ENCODE peak calls at places on chromosomes 12 and 14, in eight cellular contexts. One of them, this sample, is unnamed. For H3K4me1, the result is how much of the 10 kb centered on the place peaks cover.

GRCh38 chr14:37620856-37621255 is 25.4 kb downstream of the TTC6 start:
- DNase-seq in neural progenitor cell: no peak
- DNase-seq in endothelial cell of umbilical vein: no peak
- DNase-seq in HCT116: no peak
- DNase-seq in astrocyte: no peak
- DNase-seq in DND-41: no peak
- DNase-seq in fibroblast of lung: no peak
- DNase-seq in mammary epithelial cell: no peak
- DNase-seq in this sample: peak

GRCh38 chr12:132614029-132614428 is 3.6 kb upstream of the LRCOL1 start:
- DNase-seq in astrocyte: no peak
- DNase-seq in HCT116: no peak
- DNase-seq in neural progenitor cell: no peak
- DNase-seq in mammary epithelial cell: no peak
- DNase-seq in fibroblast of lung: no peak
- DNase-seq in DND-41: no peak
- DNase-seq in endothelial cell of umbilical vein: no peak
- DNase-seq in this sample: no peak

GRCh38 chr14:75720828-75721227 is 59.8 kb downstream of the TTLL5 start:
- DNase-seq in neural progenitor cell: no peak
- DNase-seq in fibroblast of lung: peak
- DNase-seq in DND-41: no peak
- DNase-seq in mammary epithelial cell: peak
- DNase-seq in endothelial cell of umbilical vein: peak
- DNase-seq in astrocyte: peak
- DNase-seq in HCT116: no peak
- DNase-seq in this sample: no peak

GRCh38 chr14:49879683-49880204 is 13.1 kb upstream of the ARF6 start:
- DNase-seq in DND-41: peak
- DNase-seq in mammary epithelial cell: peak
- DNase-seq in neural progenitor cell: peak
- DNase-seq in astrocyte: peak
- DNase-seq in fibroblast of lung: peak
- DNase-seq in HCT116: peak
- DNase-seq in endothelial cell of umbilical vein: peak
- DNase-seq in this sample: peak

GRCh38 chr14:38285962-38286361 is 30.1 kb upstream of the CLEC14A start:
- DNase-seq in astrocyte: peak
- DNase-seq in HCT116: no peak
- DNase-seq in fibroblast of lung: peak
- DNase-seq in neural progenitor cell: no peak
- DNase-seq in mammary epithelial cell: no peak
- DNase-seq in endothelial cell of umbilical vein: peak
- DNase-seq in DND-41: no peak
- DNase-seq in this sample: no peak

GRCh38 chr12:105840384-105840783 is 298.4 kb downstream of the NUAK1 start:
- DNase-seq in mammary epithelial cell: no peak
- DNase-seq in endothelial cell of umbilical vein: no peak
- DNase-seq in HCT116: no peak
- DNase-seq in neural progenitor cell: no peak
- DNase-seq in fibroblast of lung: no peak
- DNase-seq in astrocyte: no peak
- DNase-seq in DND-41: no peak
- DNase-seq in this sample: no peak

GRCh38 chr14:54818201-54819133 is 84.2 kb downstream of the GCH1 start:
- DNase-seq in DND-41: no peak
- DNase-seq in fibroblast of lung: peak
- DNase-seq in neural progenitor cell: peak
- DNase-seq in astrocyte: peak
- DNase-seq in HCT116: no peak
- DNase-seq in mammary epithelial cell: no peak
- DNase-seq in endothelial cell of umbilical vein: peak
- DNase-seq in this sample: peak

GRCh38 chr14:27315477-27315876 is 717.6 kb upstream of the NOVA1 start:
- DNase-seq in astrocyte: no peak
- DNase-seq in DND-41: no peak
- DNase-seq in neural progenitor cell: no peak
- DNase-seq in mammary epithelial cell: no peak
- DNase-seq in fibroblast of lung: no peak
- DNase-seq in HCT116: no peak
- DNase-seq in endothelial cell of umbilical vein: no peak
- DNase-seq in this sample: no peak

GRCh38 chr14:67317822-67318221 is 41.8 kb downstream of the ATP6V1D start:
- DNase-seq in HCT116: no peak
- DNase-seq in endothelial cell of umbilical vein: no peak
- DNase-seq in mammary epithelial cell: no peak
- DNase-seq in neural progenitor cell: no peak
- DNase-seq in fibroblast of lung: no peak
- DNase-seq in DND-41: no peak
- DNase-seq in astrocyte: no peak
- DNase-seq in this sample: peak

GRCh38 chr12:104951759-104952509 is 6.2 kb downstream of the SLC41A2 start:
- DNase-seq in endothelial cell of umbilical vein: no peak
- DNase-seq in fibroblast of lung: peak
- DNase-seq in HCT116: no peak
- DNase-seq in mammary epithelial cell: no peak
- DNase-seq in neural progenitor cell: no peak
- DNase-seq in DND-41: no peak
- DNase-seq in astrocyte: peak
- DNase-seq in this sample: peak

GRCh38 chr12:55673638-55674037 is 34.1 kb downstream of the ITGA7 start:
- DNase-seq in mammary epithelial cell: no peak
- DNase-seq in fibroblast of lung: no peak
- DNase-seq in DND-41: no peak
- DNase-seq in endothelial cell of umbilical vein: no peak
- DNase-seq in neural progenitor cell: no peak
- DNase-seq in HCT116: no peak
- DNase-seq in astrocyte: no peak
- DNase-seq in this sample: no peak

GRCh38 chr12:55679691-55680090 is 28.0 kb downstream of the ITGA7 start:
- DNase-seq in astrocyte: no peak
- DNase-seq in DND-41: no peak
- DNase-seq in fibroblast of lung: no peak
- DNase-seq in HCT116: no peak
- DNase-seq in neural progenitor cell: no peak
- DNase-seq in endothelial cell of umbilical vein: no peak
- DNase-seq in mammary epithelial cell: no peak
- DNase-seq in this sample: no peak

GRCh38 chr12:55676707-55677106 is 31.0 kb downstream of the ITGA7 start:
- DNase-seq in DND-41: no peak
- DNase-seq in mammary epithelial cell: no peak
- DNase-seq in HCT116: no peak
- DNase-seq in astrocyte: no peak
- DNase-seq in endothelial cell of umbilical vein: no peak
- DNase-seq in neural progenitor cell: no peak
- DNase-seq in fibroblast of lung: no peak
- DNase-seq in this sample: no peak

GRCh38 chr12:55671746-55672145 is 35.1 kb downstream of the OR10P1 start:
- DNase-seq in astrocyte: no peak
- DNase-seq in mammary epithelial cell: no peak
- DNase-seq in DND-41: no peak
- DNase-seq in HCT116: no peak
- DNase-seq in endothelial cell of umbilical vein: no peak
- DNase-seq in fibroblast of lung: no peak
- DNase-seq in neural progenitor cell: no peak
- DNase-seq in this sample: no peak

GRCh38 chr12:55675671-55676070 is 32.0 kb downstream of the ITGA7 start:
- DNase-seq in fibroblast of lung: no peak
- DNase-seq in DND-41: no peak
- DNase-seq in HCT116: no peak
- DNase-seq in endothelial cell of umbilical vein: no peak
- DNase-seq in mammary epithelial cell: no peak
- DNase-seq in neural progenitor cell: no peak
- DNase-seq in astrocyte: no peak
- DNase-seq in this sample: no peak
- H3K4me1 ChIP-seq in fibroblast of lung: under half
- H3K4me1 ChIP-seq in DND-41: under half
- H3K4me1 ChIP-seq in HCT116: under half
- H3K4me1 ChIP-seq in endothelial cell of umbilical vein: under half
- H3K4me1 ChIP-seq in mammary epithelial cell: under half
- H3K4me1 ChIP-seq in neural progenitor cell: under half
- H3K4me1 ChIP-seq in astrocyte: under half
- H3K4me1 ChIP-seq in this sample: under half

GRCh38 chr12:64521838-64522237 is 69.9 kb downstream of the TBK1 start:
- DNase-seq in fibroblast of lung: no peak
- DNase-seq in HCT116: no peak
- DNase-seq in astrocyte: no peak
- DNase-seq in neural progenitor cell: no peak
- DNase-seq in endothelial cell of umbilical vein: no peak
- DNase-seq in mammary epithelial cell: no peak
- DNase-seq in DND-41: no peak
- DNase-seq in this sample: no peak
- H3K9ac ChIP-seq in fibroblast of lung: no peak
- H3K9ac ChIP-seq in HCT116: no peak
- H3K9ac ChIP-seq in astrocyte: no peak
- H3K9ac ChIP-seq in neural progenitor cell: no peak
- H3K9ac ChIP-seq in endothelial cell of umbilical vein: no peak
- H3K9ac ChIP-seq in mammary epithelial cell: no peak
- H3K9ac ChIP-seq in DND-41: peak
- H3K9ac ChIP-seq in this sample: no peak

DNA sequence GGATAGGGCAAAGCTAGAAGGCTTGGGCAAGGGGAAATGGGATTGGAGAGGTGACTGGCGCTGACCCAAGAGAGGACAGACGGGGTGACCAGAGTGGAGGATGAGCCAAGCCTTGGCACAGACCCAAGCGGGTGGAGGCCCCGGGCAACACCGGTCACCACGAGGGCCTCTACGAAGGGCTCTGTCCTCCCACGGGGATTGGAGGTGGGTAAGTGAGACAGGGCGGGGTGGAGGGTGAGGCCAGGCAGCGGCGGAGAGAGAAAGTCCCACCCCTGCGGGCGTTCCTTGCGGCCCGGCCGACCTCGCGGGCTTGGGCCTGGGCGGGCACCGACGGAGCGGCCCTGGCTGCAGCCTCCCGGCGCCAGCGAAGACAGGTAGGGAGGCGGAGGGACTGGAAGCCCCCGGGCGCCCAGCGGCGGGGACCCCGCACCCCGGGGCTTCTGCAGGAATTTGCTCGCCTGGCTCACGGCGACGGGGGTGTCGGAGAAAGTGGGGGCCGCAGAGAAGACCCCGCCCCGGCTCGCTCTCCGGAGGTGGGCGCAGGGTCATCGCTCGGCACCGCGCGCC is at the start of gene PAPLN:
- DNase-seq in neural progenitor cell: peak
- DNase-seq in fibroblast of lung: peak
- DNase-seq in astrocyte: no peak
- DNase-seq in endothelial cell of umbilical vein: no peak
- DNase-seq in mammary epithelial cell: peak
- DNase-seq in DND-41: no peak
- DNase-seq in HCT116: peak
- DNase-seq in this sample: peak
- TF ChIP-seq EZH2 in neural progenitor cell: no peak
- TF ChIP-seq EZH2 in fibroblast of lung: peak
- TF ChIP-seq EZH2 in astrocyte: peak
- TF ChIP-seq EZH2 in endothelial cell of umbilical vein: peak
- TF ChIP-seq EZH2 in mammary epithelial cell: peak
- TF ChIP-seq EZH2 in DND-41: no peak
- TF ChIP-seq EZH2 in HCT116: no peak
- TF ChIP-seq EZH2 in this sample: no peak

GRCh38 chr12:116045158-116045557 is 232.3 kb downstream of the MED13L start:
- DNase-seq in DND-41: no peak
- DNase-seq in neural progenitor cell: peak
- DNase-seq in HCT116: no peak
- DNase-seq in mammary epithelial cell: no peak
- DNase-seq in astrocyte: no peak
- DNase-seq in endothelial cell of umbilical vein: no peak
- DNase-seq in fibroblast of lung: no peak
- DNase-seq in this sample: no peak

GRCh38 chr12:116044181-116044580 is 233.3 kb downstream of the MED13L start:
- DNase-seq in HCT116: no peak
- DNase-seq in DND-41: no peak
- DNase-seq in endothelial cell of umbilical vein: peak
- DNase-seq in astrocyte: peak
- DNase-seq in fibroblast of lung: peak
- DNase-seq in mammary epithelial cell: no peak
- DNase-seq in neural progenitor cell: no peak
- DNase-seq in this sample: no peak

GRCh38 chr12:116050266-116050665 is 227.2 kb downstream of the MED13L start:
- DNase-seq in HCT116: no peak
- DNase-seq in fibroblast of lung: no peak
- DNase-seq in mammary epithelial cell: no peak
- DNase-seq in DND-41: no peak
- DNase-seq in neural progenitor cell: no peak
- DNase-seq in astrocyte: no peak
- DNase-seq in endothelial cell of umbilical vein: no peak
- DNase-seq in this sample: no peak

GRCh38 chr12:116046039-116046438 is 231.5 kb downstream of the MED13L start:
- DNase-seq in fibroblast of lung: no peak
- DNase-seq in DND-41: no peak
- DNase-seq in endothelial cell of umbilical vein: no peak
- DNase-seq in mammary epithelial cell: no peak
- DNase-seq in HCT116: no peak
- DNase-seq in astrocyte: no peak
- DNase-seq in neural progenitor cell: no peak
- DNase-seq in this sample: no peak

GRCh38 chr12:116048886-116049285 is 228.6 kb downstream of the MED13L start:
- DNase-seq in DND-41: no peak
- DNase-seq in neural progenitor cell: no peak
- DNase-seq in mammary epithelial cell: no peak
- DNase-seq in HCT116: no peak
- DNase-seq in astrocyte: no peak
- DNase-seq in fibroblast of lung: peak
- DNase-seq in endothelial cell of umbilical vein: peak
- DNase-seq in this sample: no peak
- H3K4me1 ChIP-seq in DND-41: under half
- H3K4me1 ChIP-seq in neural progenitor cell: under half
- H3K4me1 ChIP-seq in mammary epithelial cell: under half
- H3K4me1 ChIP-seq in HCT116: under half
- H3K4me1 ChIP-seq in astrocyte: under half
- H3K4me1 ChIP-seq in fibroblast of lung: under half
- H3K4me1 ChIP-seq in endothelial cell of umbilical vein: under half
- H3K4me1 ChIP-seq in this sample: under half

GRCh38 chr12:108629824-108630476 is 3.7 kb downstream of the SELPLG start:
- DNase-seq in neural progenitor cell: no peak
- DNase-seq in HCT116: no peak
- DNase-seq in mammary epithelial cell: peak
- DNase-seq in endothelial cell of umbilical vein: peak
- DNase-seq in DND-41: peak
- DNase-seq in astrocyte: peak
- DNase-seq in fibroblast of lung: peak
- DNase-seq in this sample: peak
- H3K9ac ChIP-seq in neural progenitor cell: no peak
- H3K9ac ChIP-seq in HCT116: no peak
- H3K9ac ChIP-seq in mammary epithelial cell: no peak
- H3K9ac ChIP-seq in endothelial cell of umbilical vein: peak
- H3K9ac ChIP-seq in DND-41: peak
- H3K9ac ChIP-seq in astrocyte: peak
- H3K9ac ChIP-seq in fibroblast of lung: peak
- H3K9ac ChIP-seq in this sample: peak